ENCODE peak calls at places on chromosome X, in seven cellular contexts. Y is left cardiac atrium; P is SK-N-SH treated with all-trans-retinoic acid at 6 μM for 48 hours; D is T-helper 17 cell; L is stimulated activated naive CD8-positive, alpha-beta T cell treated with anti-CD3 and anti-CD28 coated beads, Interleukin-15, amount 100 ng/mL, for 72 hours; K is WTC11; H is heart right ventricle. F is an unnamed sample.

GRCh38 chrX:101091817-101092216 is 6.2 kb upstream of the CENPI start:
- ATAC-seq in Y (no peak), P (no peak), D (no peak), L (no peak), K (no peak), H (no peak), F (no peak)

GRCh38 chrX:14095702-14096101 is 66.0 kb upstream of the GEMIN8 start:
- ATAC-seq in Y (peak), P (peak), D (peak), L (peak), K (peak), H (no peak), F (no peak)

GRCh38 chrX:2572740-2573139 is 72.0 kb upstream of the DHRSX start:
- ATAC-seq in Y (no peak), P (peak), D (no peak), L (no peak), K (peak), H (no peak), F (no peak)

GRCh38 chrX:106263817-106264216 is 95.7 kb downstream of the PWWP3B start:
- ATAC-seq in Y (no peak), P (no peak), D (no peak), L (no peak), K (no peak), H (no peak), F (no peak)

GRCh38 chrX:130165181-130165702 is 399 bp downstream of the AIFM1 start:
- ATAC-seq in Y (no peak), P (no peak), D (peak), L (peak), K (peak), H (peak), F (no peak)

GRCh38 chrX:20231598-20231997 is 35.1 kb downstream of the RPS6KA3 start:
- ATAC-seq in Y (no peak), P (no peak), D (no peak), L (no peak), K (no peak), H (no peak), F (no peak)

GRCh38 chrX:37441377-37441776 is 92.2 kb downstream of the PRRG1 start:
- ATAC-seq in Y (no peak), P (no peak), D (no peak), L (no peak), K (no peak), H (no peak), F (no peak)

GRCh38 chrX:123731258-123731986 is 1.4 kb downstream of the THOC2 start:
- ATAC-seq in Y (no peak), P (no peak), D (no peak), L (peak), K (no peak), H (no peak), F (no peak)

GRCh38 chrX:124504106-124504983 is 158.0 kb downstream of the SH2D1A start:
- ATAC-seq in Y (no peak), P (no peak), D (no peak), L (no peak), K (no peak), H (no peak), F (no peak)

GRCh38 chrX:119853449-119853848 is 686 bp upstream of the UPF3B start:
- ATAC-seq in Y (no peak), P (no peak), D (no peak), L (no peak), K (no peak), H (peak), F (no peak)

GRCh38 chrX:10045327-10046000 is 78.3 kb downstream of the CLDN34 start:
- ATAC-seq in Y (peak), P (no peak), D (no peak), L (no peak), K (no peak), H (peak), F (peak)

GRCh38 chrX:31036895-31037294 is 34.9 kb downstream of the FTHL17 start:
- ATAC-seq in Y (peak), P (peak), D (no peak), L (peak), K (peak), H (peak), F (peak)

GRCh38 chrX:100445593-100445992 is 35.5 kb upstream of the PCDH19 start:
- ATAC-seq in Y (no peak), P (no peak), D (no peak), L (no peak), K (no peak), H (no peak), F (no peak)

GRCh38 chrX:46759645-46759974 is 692 bp upstream of the SLC9A7 start:
- ATAC-seq in Y (no peak), P (peak), D (peak), L (no peak), K (peak), H (no peak), F (no peak)

GRCh38 chrX:312621-313331 is 5.8 kb downstream of the GTPBP6 start:
- ATAC-seq in Y (no peak), P (no peak), D (no peak), L (no peak), K (no peak), H (no peak), F (no peak)

GRCh38 chrX:53249387-53250042 is 24.5 kb upstream of the KDM5C start:
- ATAC-seq in Y (no peak), P (peak), D (no peak), L (no peak), K (no peak), H (no peak), F (no peak)

GRCh38 chrX:73127700-73128241 is 48.5 kb upstream of the PABPC1L2A start:
- ATAC-seq in Y (peak), P (peak), D (peak), L (peak), K (peak), H (no peak), F (peak)

F was measured in gastroesophageal sphincter.